ENCODE peak calls at places on chromosomes 5 and 9, in nine cellular contexts. One of them, this sample, is unnamed.

GRCh38 chr5:108028411-108028810 is 353.5 kb downstream of the FBXL17 start:
- DNase-seq in PC-9: no peak
- DNase-seq in fibroblast of lung: peak; percentile 3
- DNase-seq in mammary epithelial cell: peak; percentile 16
- DNase-seq in MM.1S: no peak
- DNase-seq in GM23338: peak; percentile 28
- DNase-seq in neural progenitor cell: peak; percentile 60
- DNase-seq in SK-N-MC: no peak
- DNase-seq in hepatocyte: no peak
- DNase-seq in this sample: no peak

GRCh38 chr9:77598510-77598909 is 49.6 kb downstream of the GNA14 start:
- DNase-seq in PC-9: no peak
- DNase-seq in fibroblast of lung: peak; percentile 84
- DNase-seq in GM23338: no peak
- DNase-seq in SK-N-MC: no peak
- DNase-seq in mammary epithelial cell: no peak
- DNase-seq in hepatocyte: peak; percentile 34
- DNase-seq in neural progenitor cell: no peak
- DNase-seq in MM.1S: no peak
- DNase-seq in this sample: peak; percentile 77

GRCh38 chr5:100444961-100445360 is 90.2 kb upstream of the FAM174A start:
- DNase-seq in mammary epithelial cell: no peak
- DNase-seq in SK-N-MC: no peak
- DNase-seq in GM23338: no peak
- DNase-seq in MM.1S: no peak
- DNase-seq in fibroblast of lung: no peak
- DNase-seq in neural progenitor cell: no peak
- DNase-seq in hepatocyte: no peak
- DNase-seq in PC-9: no peak
- DNase-seq in this sample: no peak

GRCh38 chr5:88729476-88730182 is 153.4 kb downstream of the MEF2C start:
- DNase-seq in fibroblast of lung: peak; percentile 85
- DNase-seq in MM.1S: peak; percentile 74
- DNase-seq in PC-9: peak; percentile 54
- DNase-seq in SK-N-MC: peak; percentile 87
- DNase-seq in mammary epithelial cell: peak; percentile 55
- DNase-seq in hepatocyte: peak; percentile 86
- DNase-seq in neural progenitor cell: peak; percentile 84
- DNase-seq in GM23338: peak; percentile 90
- DNase-seq in this sample: peak; percentile 83

GRCh38 chr9:89405832-89406231 is 87.5 kb downstream of the SECISBP2 start:
- DNase-seq in fibroblast of lung: no peak
- DNase-seq in hepatocyte: no peak
- DNase-seq in MM.1S: peak; percentile 84
- DNase-seq in SK-N-MC: no peak
- DNase-seq in GM23338: no peak
- DNase-seq in PC-9: no peak
- DNase-seq in mammary epithelial cell: no peak
- DNase-seq in neural progenitor cell: no peak
- DNase-seq in this sample: no peak

GRCh38 chr9:77743381-77743780 is 95.3 kb upstream of the GNA14 start:
- DNase-seq in PC-9: no peak
- DNase-seq in hepatocyte: no peak
- DNase-seq in mammary epithelial cell: no peak
- DNase-seq in MM.1S: no peak
- DNase-seq in GM23338: no peak
- DNase-seq in SK-N-MC: no peak
- DNase-seq in fibroblast of lung: peak; percentile 64
- DNase-seq in neural progenitor cell: no peak
- DNase-seq in this sample: no peak

GRCh38 chr5:78647838-78648358 is 674 bp downstream of the LHFPL2 start:
- DNase-seq in mammary epithelial cell: peak; percentile 50
- DNase-seq in PC-9: peak; percentile 51
- DNase-seq in fibroblast of lung: peak; percentile 66
- DNase-seq in hepatocyte: peak; percentile 78
- DNase-seq in SK-N-MC: no peak
- DNase-seq in GM23338: peak; percentile 64
- DNase-seq in neural progenitor cell: peak; percentile 78
- DNase-seq in MM.1S: no peak
- DNase-seq in this sample: peak; percentile 67

GRCh38 chr9:88230612-88231011 is 92.3 kb upstream of the SPATA31C2 start:
- DNase-seq in SK-N-MC: no peak
- DNase-seq in neural progenitor cell: no peak
- DNase-seq in hepatocyte: no peak
- DNase-seq in GM23338: no peak
- DNase-seq in MM.1S: no peak
- DNase-seq in fibroblast of lung: no peak
- DNase-seq in PC-9: no peak
- DNase-seq in mammary epithelial cell: peak; percentile 26
- DNase-seq in this sample: no peak

GRCh38 chr5:78626009-78626571 is 22.5 kb downstream of the LHFPL2 start:
- DNase-seq in PC-9: no peak
- DNase-seq in MM.1S: no peak
- DNase-seq in hepatocyte: no peak
- DNase-seq in mammary epithelial cell: no peak
- DNase-seq in GM23338: no peak
- DNase-seq in neural progenitor cell: no peak
- DNase-seq in SK-N-MC: no peak
- DNase-seq in fibroblast of lung: peak; percentile 75
- DNase-seq in this sample: no peak

GRCh38 chr5:114153833-114154232 is 208.0 kb upstream of the KCNN2 start:
- DNase-seq in mammary epithelial cell: no peak
- DNase-seq in SK-N-MC: no peak
- DNase-seq in PC-9: no peak
- DNase-seq in neural progenitor cell: no peak
- DNase-seq in MM.1S: no peak
- DNase-seq in fibroblast of lung: no peak
- DNase-seq in hepatocyte: no peak
- DNase-seq in GM23338: no peak
- DNase-seq in this sample: no peak

GRCh38 chr5:109743041-109743531 is 53.4 kb downstream of the MAN2A1 start:
- DNase-seq in SK-N-MC: no peak
- DNase-seq in mammary epithelial cell: no peak
- DNase-seq in neural progenitor cell: no peak
- DNase-seq in GM23338: no peak
- DNase-seq in PC-9: no peak
- DNase-seq in fibroblast of lung: no peak
- DNase-seq in hepatocyte: no peak
- DNase-seq in MM.1S: peak; percentile 86
- DNase-seq in this sample: no peak

GRCh38 chr9:121529237-121529987 is 29.8 kb upstream of the GGTA1 start:
- DNase-seq in mammary epithelial cell: peak; percentile 77
- DNase-seq in GM23338: no peak
- DNase-seq in neural progenitor cell: no peak
- DNase-seq in PC-9: peak; percentile 46
- DNase-seq in SK-N-MC: no peak
- DNase-seq in fibroblast of lung: peak; percentile 97
- DNase-seq in MM.1S: no peak
- DNase-seq in hepatocyte: peak; percentile 71
- DNase-seq in this sample: peak; percentile 77

GRCh38 chr5:89698028-89698427 is 711.5 kb downstream of the CETN3 start:
- DNase-seq in GM23338: no peak
- DNase-seq in hepatocyte: no peak
- DNase-seq in SK-N-MC: no peak
- DNase-seq in fibroblast of lung: no peak
- DNase-seq in PC-9: no peak
- DNase-seq in neural progenitor cell: no peak
- DNase-seq in mammary epithelial cell: no peak
- DNase-seq in MM.1S: no peak
- DNase-seq in this sample: no peak

GRCh38 chr5:58410441-58410840 is 49.4 kb downstream of the PLK2 start:
- DNase-seq in PC-9: peak; percentile 18
- DNase-seq in MM.1S: peak; percentile 39
- DNase-seq in hepatocyte: peak; percentile 48
- DNase-seq in GM23338: peak; percentile 14
- DNase-seq in fibroblast of lung: peak; percentile 78
- DNase-seq in mammary epithelial cell: peak; percentile 93
- DNase-seq in SK-N-MC: no peak
- DNase-seq in neural progenitor cell: no peak
- DNase-seq in this sample: peak; percentile 9

GRCh38 chr9:7704543-7704942 is 95.0 kb downstream of the DMAC1 start:
- DNase-seq in mammary epithelial cell: no peak
- DNase-seq in neural progenitor cell: no peak
- DNase-seq in fibroblast of lung: no peak
- DNase-seq in PC-9: no peak
- DNase-seq in GM23338: no peak
- DNase-seq in MM.1S: no peak
- DNase-seq in hepatocyte: no peak
- DNase-seq in SK-N-MC: no peak
- DNase-seq in this sample: no peak

GRCh38 chr5:127876384-127876783 is 173.2 kb downstream of the CCDC192 start:
- DNase-seq in neural progenitor cell: no peak
- DNase-seq in SK-N-MC: no peak
- DNase-seq in fibroblast of lung: no peak
- DNase-seq in hepatocyte: no peak
- DNase-seq in mammary epithelial cell: peak; percentile 50
- DNase-seq in GM23338: no peak
- DNase-seq in MM.1S: no peak
- DNase-seq in PC-9: no peak
- DNase-seq in this sample: no peak

DNA sequence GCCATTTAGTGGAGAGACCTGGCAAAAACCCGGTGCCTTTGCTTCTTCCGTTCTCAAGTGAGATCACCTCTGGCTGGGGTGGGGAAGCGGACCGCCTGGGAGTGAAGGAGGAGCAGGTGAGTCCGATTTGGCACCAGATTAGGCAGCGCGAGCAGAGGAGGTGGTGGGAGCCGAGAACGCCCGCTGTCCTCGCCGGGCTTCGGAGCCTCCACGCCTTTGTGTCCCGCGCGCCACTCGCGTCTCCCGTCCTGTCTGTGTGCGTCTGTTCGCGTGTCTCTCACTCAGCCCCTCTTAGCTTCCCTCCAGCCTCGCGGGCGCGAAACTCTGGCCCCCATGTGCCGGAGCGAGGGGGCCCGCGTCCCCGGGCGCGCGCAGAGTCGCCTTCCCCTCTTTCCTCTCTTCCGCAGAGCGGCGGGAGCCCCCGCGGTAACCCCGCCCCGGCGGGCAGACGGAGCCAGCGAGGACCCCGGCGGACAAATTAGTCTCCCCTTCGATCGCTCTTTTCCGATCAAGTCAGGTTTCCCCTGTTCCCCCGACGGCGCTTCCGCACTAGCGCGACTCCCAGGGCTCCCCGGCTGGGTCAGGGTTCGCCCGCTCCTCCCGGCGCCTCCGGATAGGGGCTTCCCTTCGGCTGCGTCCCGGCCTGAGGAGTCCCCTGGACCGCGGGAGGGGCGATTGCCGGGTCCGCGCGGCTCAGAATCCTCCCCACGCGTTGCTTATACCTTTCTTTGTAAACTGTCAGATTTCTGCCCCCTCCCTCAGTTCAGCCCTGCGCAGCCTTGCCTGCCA is 7.1 kb downstream of the POU4F3 start:
- DNase-seq in PC-9: no peak
- DNase-seq in mammary epithelial cell: no peak
- DNase-seq in fibroblast of lung: no peak
- DNase-seq in MM.1S: no peak
- DNase-seq in hepatocyte: no peak
- DNase-seq in SK-N-MC: no peak
- DNase-seq in neural progenitor cell: peak; percentile 66
- DNase-seq in GM23338: peak; percentile 83
- DNase-seq in this sample: no peak
- TF ChIP-seq EZH2 in PC-9: no peak
- TF ChIP-seq EZH2 in mammary epithelial cell: peak; percentile 98
- TF ChIP-seq EZH2 in fibroblast of lung: peak; percentile 96
- TF ChIP-seq EZH2 in MM.1S: no peak
- TF ChIP-seq EZH2 in hepatocyte: peak; percentile 98
- TF ChIP-seq EZH2 in SK-N-MC: no peak
- TF ChIP-seq EZH2 in neural progenitor cell: peak; percentile 99
- TF ChIP-seq EZH2 in GM23338: peak; percentile 93
- TF ChIP-seq EZH2 in this sample: peak; percentile 73

GRCh38 chr9:129104051-129104450 is 6.5 kb downstream of the CRAT start:
- DNase-seq in PC-9: no peak
- DNase-seq in hepatocyte: no peak
- DNase-seq in GM23338: no peak
- DNase-seq in fibroblast of lung: no peak
- DNase-seq in SK-N-MC: no peak
- DNase-seq in neural progenitor cell: no peak
- DNase-seq in MM.1S: no peak
- DNase-seq in mammary epithelial cell: no peak
- DNase-seq in this sample: no peak
- H3K36me3 ChIP-seq in PC-9: no peaks in the 10 kb centered on the region
- H3K36me3 ChIP-seq in hepatocyte: no peaks in the 10 kb centered on the region
- H3K36me3 ChIP-seq in GM23338: no peaks in the 10 kb centered on the region
- H3K36me3 ChIP-seq in fibroblast of lung: peaks cover 9% of the 10 kb centered on the region
- H3K36me3 ChIP-seq in SK-N-MC: no peaks in the 10 kb centered on the region
- H3K36me3 ChIP-seq in neural progenitor cell: no peaks in the 10 kb centered on the region
- H3K36me3 ChIP-seq in MM.1S: no peaks in the 10 kb centered on the region
- H3K36me3 ChIP-seq in mammary epithelial cell: no peaks in the 10 kb centered on the region
- H3K36me3 ChIP-seq in this sample: no peaks in the 10 kb centered on the region

GRCh38 chr9:5908918-5909317 is 18.2 kb downstream of the MLANA start:
- DNase-seq in mammary epithelial cell: no peak
- DNase-seq in MM.1S: no peak
- DNase-seq in SK-N-MC: no peak
- DNase-seq in neural progenitor cell: no peak
- DNase-seq in GM23338: no peak
- DNase-seq in PC-9: no peak
- DNase-seq in hepatocyte: no peak
- DNase-seq in fibroblast of lung: no peak
- DNase-seq in this sample: no peak
- TF ChIP-seq EZH2 in mammary epithelial cell: no peak
- TF ChIP-seq EZH2 in MM.1S: no peak
- TF ChIP-seq EZH2 in SK-N-MC: no peak
- TF ChIP-seq EZH2 in neural progenitor cell: no peak
- TF ChIP-seq EZH2 in GM23338: no peak
- TF ChIP-seq EZH2 in PC-9: no peak
- TF ChIP-seq EZH2 in hepatocyte: no peak
- TF ChIP-seq EZH2 in fibroblast of lung: no peak
- TF ChIP-seq EZH2 in this sample: no peak

GRCh38 chr5:99037668-99038067 is 108.9 kb upstream of the CHD1 start:
- DNase-seq in SK-N-MC: no peak
- DNase-seq in mammary epithelial cell: no peak
- DNase-seq in neural progenitor cell: no peak
- DNase-seq in GM23338: peak; percentile 18
- DNase-seq in fibroblast of lung: no peak
- DNase-seq in MM.1S: peak; percentile 87
- DNase-seq in hepatocyte: no peak
- DNase-seq in PC-9: peak; percentile 63
- DNase-seq in this sample: no peak
- H3K36me3 ChIP-seq in SK-N-MC: no peaks in the 10 kb centered on the region
- H3K36me3 ChIP-seq in mammary epithelial cell: no peaks in the 10 kb centered on the region
- H3K36me3 ChIP-seq in neural progenitor cell: no peaks in the 10 kb centered on the region
- H3K36me3 ChIP-seq in GM23338: no peaks in the 10 kb centered on the region
- H3K36me3 ChIP-seq in fibroblast of lung: no peaks in the 10 kb centered on the region
- H3K36me3 ChIP-seq in MM.1S: no peaks in the 10 kb centered on the region
- H3K36me3 ChIP-seq in hepatocyte: no peaks in the 10 kb centered on the region
- H3K36me3 ChIP-seq in PC-9: no peaks in the 10 kb centered on the region
- H3K36me3 ChIP-seq in this sample: no peaks in the 10 kb centered on the region

This sample was measured in A673.